ENCODE peak calls at places on chromosome 14, in seven cellular contexts. One of them, this sample, is unnamed.
A peak's percentile ranks its signal among the peaks of the same experiment; 100 is the strongest.

GRCh38 chr14:83162351-83162929 is 1628.8 kb upstream of the SEL1L start:
- DNase-seq in uterus: no peak
- DNase-seq in NCI-H1105 treated with DMSO at 0.1 percent for 48 hours: no peak
- DNase-seq in AG20443: no peak
- DNase-seq in A172: no peak
- DNase-seq in anterior cingulate cortex: no peak
- DNase-seq in stimulated activated CD4-positive, alpha-beta T cell treated with anti-CD3 and anti-CD28 coated beads, Interleukin-2, amount 100 ng/mL, for 48 hours: no peak
- DNase-seq in this sample: no peak

GRCh38 chr14:92603309-92604257 is 90.0 kb downstream of the RIN3 start:
- DNase-seq in uterus: no peak
- DNase-seq in stimulated activated CD4-positive, alpha-beta T cell treated with anti-CD3 and anti-CD28 coated beads, Interleukin-2, amount 100 ng/mL, for 48 hours: no peak
- DNase-seq in anterior cingulate cortex: peak; percentile 26
- DNase-seq in NCI-H1105 treated with DMSO at 0.1 percent for 48 hours: peak; percentile 55
- DNase-seq in A172: peak; percentile 45
- DNase-seq in AG20443: peak; percentile 67
- DNase-seq in this sample: no peak

GRCh38 chr14:103910984-103911383 is 17.3 kb upstream of the TDRD9 start:
- DNase-seq in NCI-H1105 treated with DMSO at 0.1 percent for 48 hours: no peak
- DNase-seq in AG20443: no peak
- DNase-seq in uterus: no peak
- DNase-seq in stimulated activated CD4-positive, alpha-beta T cell treated with anti-CD3 and anti-CD28 coated beads, Interleukin-2, amount 100 ng/mL, for 48 hours: no peak
- DNase-seq in anterior cingulate cortex: no peak
- DNase-seq in A172: no peak
- DNase-seq in this sample: no peak

GRCh38 chr14:93035917-93036651 is 79.6 kb downstream of the ITPK1 start:
- DNase-seq in A172: peak; percentile 72
- DNase-seq in anterior cingulate cortex: peak; percentile 60
- DNase-seq in uterus: peak; percentile 49
- DNase-seq in NCI-H1105 treated with DMSO at 0.1 percent for 48 hours: no peak
- DNase-seq in stimulated activated CD4-positive, alpha-beta T cell treated with anti-CD3 and anti-CD28 coated beads, Interleukin-2, amount 100 ng/mL, for 48 hours: no peak
- DNase-seq in AG20443: no peak
- DNase-seq in this sample: no peak

GRCh38 chr14:58912799-58913432 is 275.2 kb downstream of the DACT1 start:
- DNase-seq in stimulated activated CD4-positive, alpha-beta T cell treated with anti-CD3 and anti-CD28 coated beads, Interleukin-2, amount 100 ng/mL, for 48 hours: no peak
- DNase-seq in NCI-H1105 treated with DMSO at 0.1 percent for 48 hours: no peak
- DNase-seq in uterus: no peak
- DNase-seq in anterior cingulate cortex: no peak
- DNase-seq in A172: no peak
- DNase-seq in AG20443: no peak
- DNase-seq in this sample: no peak

GRCh38 chr14:30296956-30297405 is 262.0 kb upstream of the G2E3 start:
- DNase-seq in uterus: no peak
- DNase-seq in NCI-H1105 treated with DMSO at 0.1 percent for 48 hours: no peak
- DNase-seq in AG20443: no peak
- DNase-seq in stimulated activated CD4-positive, alpha-beta T cell treated with anti-CD3 and anti-CD28 coated beads, Interleukin-2, amount 100 ng/mL, for 48 hours: no peak
- DNase-seq in anterior cingulate cortex: no peak
- DNase-seq in A172: no peak
- DNase-seq in this sample: no peak

GRCh38 chr14:91232052-91232451 is 12.5 kb downstream of the GPR68 start:
- DNase-seq in anterior cingulate cortex: no peak
- DNase-seq in NCI-H1105 treated with DMSO at 0.1 percent for 48 hours: no peak
- DNase-seq in A172: no peak
- DNase-seq in uterus: no peak
- DNase-seq in stimulated activated CD4-positive, alpha-beta T cell treated with anti-CD3 and anti-CD28 coated beads, Interleukin-2, amount 100 ng/mL, for 48 hours: no peak
- DNase-seq in AG20443: no peak
- DNase-seq in this sample: no peak

GRCh38 chr14:35402323-35403084 is 2.0 kb downstream of the NFKBIA start:
- DNase-seq in AG20443: no peak
- DNase-seq in stimulated activated CD4-positive, alpha-beta T cell treated with anti-CD3 and anti-CD28 coated beads, Interleukin-2, amount 100 ng/mL, for 48 hours: no peak
- DNase-seq in anterior cingulate cortex: no peak
- DNase-seq in NCI-H1105 treated with DMSO at 0.1 percent for 48 hours: no peak
- DNase-seq in uterus: no peak
- DNase-seq in A172: no peak
- DNase-seq in this sample: no peak

GRCh38 chr14:24312736-24313507 is 1.6 kb downstream of the LTB4R start:
- DNase-seq in anterior cingulate cortex: no peak
- DNase-seq in AG20443: no peak
- DNase-seq in A172: no peak
- DNase-seq in NCI-H1105 treated with DMSO at 0.1 percent for 48 hours: no peak
- DNase-seq in stimulated activated CD4-positive, alpha-beta T cell treated with anti-CD3 and anti-CD28 coated beads, Interleukin-2, amount 100 ng/mL, for 48 hours: no peak
- DNase-seq in uterus: no peak
- DNase-seq in this sample: no peak

GRCh38 chr14:68446243-68447040 is 346.4 kb downstream of the ZFP36L1 start:
- DNase-seq in uterus: no peak
- DNase-seq in stimulated activated CD4-positive, alpha-beta T cell treated with anti-CD3 and anti-CD28 coated beads, Interleukin-2, amount 100 ng/mL, for 48 hours: no peak
- DNase-seq in A172: no peak
- DNase-seq in NCI-H1105 treated with DMSO at 0.1 percent for 48 hours: no peak
- DNase-seq in AG20443: no peak
- DNase-seq in anterior cingulate cortex: no peak
- DNase-seq in this sample: no peak

GRCh38 chr14:68979722-68980552 is 835 bp upstream of the ACTN1 start:
- DNase-seq in anterior cingulate cortex: no peak
- DNase-seq in uterus: no peak
- DNase-seq in NCI-H1105 treated with DMSO at 0.1 percent for 48 hours: peak; percentile 38
- DNase-seq in A172: no peak
- DNase-seq in stimulated activated CD4-positive, alpha-beta T cell treated with anti-CD3 and anti-CD28 coated beads, Interleukin-2, amount 100 ng/mL, for 48 hours: no peak
- DNase-seq in AG20443: peak; percentile 78
- DNase-seq in this sample: no peak

GRCh38 chr14:94992046-94992445 is 165.3 kb downstream of the DICER1 start:
- DNase-seq in A172: no peak
- DNase-seq in NCI-H1105 treated with DMSO at 0.1 percent for 48 hours: no peak
- DNase-seq in AG20443: no peak
- DNase-seq in uterus: no peak
- DNase-seq in stimulated activated CD4-positive, alpha-beta T cell treated with anti-CD3 and anti-CD28 coated beads, Interleukin-2, amount 100 ng/mL, for 48 hours: no peak
- DNase-seq in anterior cingulate cortex: no peak
- DNase-seq in this sample: no peak

GRCh38 chr14:105602799-105603763 is 76.7 kb downstream of the TMEM121 start:
- DNase-seq in stimulated activated CD4-positive, alpha-beta T cell treated with anti-CD3 and anti-CD28 coated beads, Interleukin-2, amount 100 ng/mL, for 48 hours: no peak
- DNase-seq in NCI-H1105 treated with DMSO at 0.1 percent for 48 hours: no peak
- DNase-seq in A172: no peak
- DNase-seq in uterus: no peak
- DNase-seq in AG20443: no peak
- DNase-seq in anterior cingulate cortex: no peak
- DNase-seq in this sample: no peak

GRCh38 chr14:100440758-100441203 is 117.6 kb downstream of the SLC25A47 start:
- DNase-seq in uterus: no peak
- DNase-seq in NCI-H1105 treated with DMSO at 0.1 percent for 48 hours: no peak
- DNase-seq in AG20443: no peak
- DNase-seq in A172: no peak
- DNase-seq in anterior cingulate cortex: no peak
- DNase-seq in stimulated activated CD4-positive, alpha-beta T cell treated with anti-CD3 and anti-CD28 coated beads, Interleukin-2, amount 100 ng/mL, for 48 hours: no peak
- DNase-seq in this sample: no peak

GRCh38 chr14:37931998-37932397 is 275.7 kb upstream of the SSTR1 start:
- DNase-seq in anterior cingulate cortex: no peak
- DNase-seq in NCI-H1105 treated with DMSO at 0.1 percent for 48 hours: no peak
- DNase-seq in AG20443: peak; percentile 48
- DNase-seq in A172: no peak
- DNase-seq in stimulated activated CD4-positive, alpha-beta T cell treated with anti-CD3 and anti-CD28 coated beads, Interleukin-2, amount 100 ng/mL, for 48 hours: no peak
- DNase-seq in uterus: no peak
- DNase-seq in this sample: no peak